ENCODE peak calls at places on chromosomes 6 and 20, in seven cellular contexts. E is AG04450; V is CD8-positive, alpha-beta T cell; Y is HFFc6; W is cardiac fibroblast; G is natural killer cell; Q is heart right ventricle. N is an unnamed sample.

GRCh38 chr6:33915134-33915533 is 111.3 kb upstream of the MLN start:
- DNase-seq in E (no peak), V (peak), Y (no peak), W (peak), G (no peak), Q (no peak), N (no peak)

GRCh38 chr6:2861071-2861821 is 19.6 kb upstream of the SERPINB1 start:
- DNase-seq in E (no peak), V (peak), Y (no peak), W (no peak), G (no peak), Q (no peak), N (no peak)

GRCh38 chr20:41166201-41167117 is 29.1 kb downstream of the PLCG1 start:
- DNase-seq in E (no peak), V (no peak), Y (no peak), W (no peak), G (no peak), Q (no peak), N (no peak)

GRCh38 chr20:58389324-58389967 is 417 bp downstream of the VAPB start:
- DNase-seq in E (no peak), V (peak), Y (peak), W (peak), G (peak), Q (no peak), N (no peak)

GRCh38 chr6:111724505-111724904 is 118.8 kb upstream of the TRAF3IP2 start:
- DNase-seq in E (no peak), V (no peak), Y (no peak), W (no peak), G (no peak), Q (no peak), N (no peak)

GRCh38 chr6:109441069-109441816 is 719 bp downstream of the SMPD2 start:
- DNase-seq in E (no peak), V (peak), Y (no peak), W (peak), G (peak), Q (peak), N (no peak)

GRCh38 chr6:134175532-134176282 is 123.3 kb upstream of the SLC2A12 start:
- DNase-seq in E (no peak), V (peak), Y (peak), W (peak), G (peak), Q (peak), N (no peak)

GRCh38 chr20:58421497-58421850 is 32.4 kb downstream of the VAPB start:
- DNase-seq in E (no peak), V (no peak), Y (no peak), W (no peak), G (no peak), Q (no peak), N (no peak)

GRCh38 chr6:73349311-73349710 is 4.8 kb downstream of the DPPA5 start:
- DNase-seq in E (no peak), V (no peak), Y (no peak), W (no peak), G (no peak), Q (no peak), N (no peak)

GRCh38 chr6:33183071-33183683 is 9.1 kb downstream of the COL11A2 start:
- DNase-seq in E (no peak), V (no peak), Y (no peak), W (no peak), G (no peak), Q (no peak), N (no peak)

GRCh38 chr20:58310291-58310782 is 822 bp downstream of the RAB22A start:
- DNase-seq in E (no peak), V (no peak), Y (peak), W (peak), G (no peak), Q (no peak), N (no peak)

GRCh38 chr6:159399953-159400352 is 230.8 kb downstream of the FNDC1 start:
- DNase-seq in E (no peak), V (no peak), Y (no peak), W (no peak), G (no peak), Q (no peak), N (no peak)

GRCh38 chr20:47927385-47927851 is 142.1 kb upstream of the SULF2 start:
- DNase-seq in E (no peak), V (no peak), Y (no peak), W (no peak), G (no peak), Q (no peak), N (no peak)

GRCh38 chr20:531608-532007 is 12.0 kb downstream of the CSNK2A1 start:
- DNase-seq in E (no peak), V (no peak), Y (no peak), W (no peak), G (no peak), Q (no peak), N (no peak)

GRCh38 chr20:4068708-4069107 is 53.4 kb upstream of the RNF24 start:
- DNase-seq in E (no peak), V (no peak), Y (no peak), W (peak), G (no peak), Q (no peak), N (no peak)

GRCh38 chr20:38997622-38998021 is 35.5 kb downstream of the DHX35 start:
- DNase-seq in E (no peak), V (peak), Y (no peak), W (no peak), G (no peak), Q (no peak), N (no peak)

GRCh38 chr6:44062771-44063560 is 64.3 kb downstream of the MRPL14 start:
- DNase-seq in E (no peak), V (peak), Y (no peak), W (peak), G (no peak), Q (no peak), N (no peak)

GRCh38 chr20:5445611-5446010 is 128.9 kb upstream of the PROKR2 start:
- DNase-seq in E (no peak), V (no peak), Y (no peak), W (no peak), G (no peak), Q (no peak), N (no peak)

DNA sequence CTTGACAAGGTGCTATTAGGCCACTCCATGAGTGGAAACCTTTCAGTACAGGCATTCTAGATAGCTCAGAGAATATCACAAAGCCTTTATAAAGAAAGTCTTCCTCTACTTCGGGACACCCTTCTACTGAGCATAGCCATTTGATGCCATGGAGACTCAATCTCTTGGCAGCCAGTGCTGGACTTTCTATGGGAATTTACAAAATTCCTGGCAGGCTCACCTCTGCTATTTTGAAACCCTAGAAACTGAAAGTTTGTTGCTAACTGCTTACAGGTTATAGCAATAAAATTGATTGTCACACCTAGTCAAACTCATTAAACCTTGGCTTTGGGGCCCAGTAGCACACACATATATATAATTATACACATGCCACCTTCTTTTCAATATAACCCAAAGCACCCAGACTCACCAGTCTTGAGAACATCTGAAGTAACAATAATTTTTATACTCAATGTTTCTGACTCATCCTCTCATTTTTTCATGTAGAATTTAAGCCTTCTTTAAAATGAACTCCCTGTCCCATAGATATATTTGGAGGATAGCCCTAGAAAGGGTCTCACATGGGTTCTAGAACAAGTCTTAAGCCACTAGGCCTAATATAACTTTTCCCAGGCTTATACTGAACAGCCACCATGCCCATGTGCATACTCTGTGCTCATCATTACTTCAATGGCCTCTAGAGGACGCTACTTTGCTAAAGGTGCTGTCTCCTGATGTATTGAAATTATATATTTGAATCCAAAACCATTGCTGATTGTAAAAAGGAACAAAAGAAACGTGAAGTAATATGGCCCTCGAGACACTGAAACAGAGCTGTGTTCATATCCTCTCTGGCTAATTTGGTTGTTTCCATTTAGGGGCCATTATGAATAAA is 368.1 kb upstream of the MARCKS start:
- DNase-seq in E (no peak), V (no peak), Y (no peak), W (no peak), G (no peak), Q (no peak), N (no peak)
- TF ChIP-seq CTCF in E (no peak), V (no peak), Y (peak), W (peak), G (no peak), Q (no peak), N (no peak)

DNA sequence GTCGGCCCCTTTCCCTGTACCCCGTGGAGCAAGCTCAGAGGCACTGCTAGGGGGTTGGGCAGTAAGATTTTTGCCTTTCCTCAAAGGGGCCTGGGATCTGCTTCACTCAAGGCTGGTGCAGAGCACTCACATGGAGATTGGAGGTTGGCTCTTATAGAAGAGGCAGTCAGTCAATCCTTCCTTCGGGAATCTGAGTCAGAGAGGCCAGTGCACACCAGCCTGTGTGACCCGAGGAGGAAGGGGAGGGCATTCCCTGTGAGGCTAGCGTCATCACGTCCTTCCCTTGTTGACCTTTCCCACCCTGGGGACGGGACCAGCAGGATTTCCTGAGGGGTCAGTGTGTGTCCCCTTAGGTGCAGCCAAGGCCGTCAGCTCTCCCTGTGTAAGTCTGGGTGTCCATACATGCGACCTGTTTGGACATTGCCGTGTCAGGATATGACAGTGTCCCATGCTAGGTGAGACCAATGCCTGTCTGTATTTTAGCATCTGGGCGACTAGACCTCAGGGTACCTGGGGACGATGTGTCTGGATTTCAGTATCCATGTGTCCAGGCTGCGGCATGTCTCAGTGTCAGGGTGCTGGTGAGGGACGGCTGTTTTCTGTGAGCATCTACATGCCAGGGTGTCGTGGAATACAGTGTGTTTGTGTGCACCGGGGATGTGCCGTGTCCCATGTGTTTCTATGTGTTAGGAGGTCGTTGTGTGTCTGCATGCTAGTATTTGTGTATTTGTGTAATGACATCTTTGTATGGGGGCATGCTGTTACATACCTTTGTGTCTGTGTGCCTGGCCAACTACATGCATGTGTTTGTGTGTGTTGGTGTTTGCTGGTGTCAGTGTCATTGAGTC is 2.8 kb upstream of the ZNF512B start:
- DNase-seq in E (no peak), V (no peak), Y (no peak), W (no peak), G (no peak), Q (peak), N (no peak)
- TF ChIP-seq CTCF in E (no peak), V (no peak), Y (no peak), W (no peak), G (no peak), Q (no peak), N (no peak)

GRCh38 chr20:46544576-46544975 is 5.9 kb downstream of the OCSTAMP start:
- DNase-seq in E (no peak), V (no peak), Y (no peak), W (peak), G (no peak), Q (no peak), N (no peak)
- TF ChIP-seq CTCF in E (peak), V (no peak), Y (no peak), W (no peak), G (no peak), Q (no peak), N (peak)

DNA sequence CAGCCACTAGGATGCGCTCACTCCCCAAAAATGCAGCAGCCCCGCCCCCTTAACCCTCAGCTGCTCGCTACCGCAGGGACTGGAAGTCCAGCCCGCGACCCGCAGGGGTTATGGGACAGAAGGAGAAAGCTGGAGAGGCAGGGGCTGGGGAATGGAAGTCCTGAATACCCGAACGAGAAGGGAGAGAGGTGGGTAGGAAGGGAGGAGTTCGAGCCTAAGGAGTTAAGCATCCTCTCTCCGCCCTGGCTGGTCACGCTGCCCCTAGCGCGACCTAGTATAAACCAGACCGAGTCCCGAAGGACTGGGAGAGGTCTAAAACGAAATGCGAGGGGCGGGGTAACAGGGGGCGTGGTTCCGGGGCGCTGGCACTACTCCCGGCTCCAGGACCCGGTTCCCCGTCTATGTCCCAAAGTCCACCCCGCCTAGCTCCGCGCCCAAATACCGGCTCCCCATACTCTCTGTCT is 448 bp upstream of the DDAH2 start:
- DNase-seq in E (peak), V (peak), Y (peak), W (peak), G (peak), Q (peak), N (peak)
- TF ChIP-seq CTCF in E (peak), V (peak), Y (peak), W (no peak), G (peak), Q (no peak), N (no peak)

GRCh38 chr20:34956751-34957472 is 1.2 kb downstream of the MYH7B start:
- DNase-seq in E (no peak), V (no peak), Y (no peak), W (no peak), G (no peak), Q (no peak), N (no peak)

GRCh38 chr20:34956041-34956458 is 382 bp downstream of the MYH7B start:
- DNase-seq in E (no peak), V (no peak), Y (no peak), W (no peak), G (no peak), Q (no peak), N (no peak)

GRCh38 chr20:34953960-34954359 is 1.6 kb downstream of the GSS start:
- DNase-seq in E (no peak), V (no peak), Y (no peak), W (no peak), G (no peak), Q (no peak), N (no peak)

GRCh38 chr20:34954905-34955231 is 738 bp downstream of the GSS start:
- DNase-seq in E (no peak), V (no peak), Y (peak), W (peak), G (no peak), Q (no peak), N (no peak)

DNA sequence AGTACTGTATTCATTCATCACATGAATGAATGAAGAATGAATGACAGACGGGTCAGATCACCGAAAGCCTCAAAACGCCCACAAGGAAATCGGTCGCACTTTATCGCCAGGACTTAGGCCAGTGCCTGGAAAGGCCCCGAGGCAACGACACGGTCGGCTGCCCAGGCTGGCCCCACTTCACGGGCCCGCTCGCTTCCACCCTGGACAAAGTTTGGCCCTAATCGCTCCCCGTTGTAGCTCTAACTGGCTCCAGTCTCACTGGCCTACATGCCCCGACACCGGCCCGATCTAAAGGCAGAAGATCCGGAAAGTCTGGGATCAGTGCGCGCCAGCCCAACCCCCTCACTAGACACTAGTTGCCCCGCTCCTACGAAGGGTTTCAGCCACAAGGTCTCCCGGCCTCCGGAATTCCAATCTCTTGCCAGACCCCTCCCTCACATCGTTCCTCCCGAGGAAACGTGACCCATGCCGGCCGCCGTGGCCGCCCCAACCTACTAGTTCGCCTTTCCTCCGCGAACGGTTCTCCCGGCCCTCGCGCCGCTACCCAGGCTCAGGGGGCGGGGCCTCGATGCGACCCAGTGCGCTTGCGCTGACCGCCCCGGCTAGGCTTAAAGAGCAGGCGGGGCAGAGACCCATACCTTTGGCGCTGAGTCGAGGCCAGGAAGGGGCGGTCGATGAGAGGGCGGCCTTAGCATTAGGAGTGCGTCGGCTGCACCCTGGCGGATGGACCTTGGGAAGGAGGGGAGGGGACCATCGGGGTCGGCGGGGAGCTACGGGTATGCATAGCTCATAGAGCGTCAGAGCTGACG is at the start of the genes GSS and MYH7B:
- DNase-seq in E (peak), V (peak), Y (peak), W (peak), G (peak), Q (peak), N (peak)
- TF ChIP-seq CTCF in E (peak), V (no peak), Y (peak), W (peak), G (no peak), Q (no peak), N (peak)